ENCODE peak calls at places on chromosomes 6 and 20, in five cellular contexts. S, G, I, O and N are unnamed samples.

GRCh38 chr6:45946887-45947286 is 68.8 kb downstream of the CLIC5 start:
- DNase-seq in S (no peak), G (no peak), I (no peak), O (no peak), N (no peak)

GRCh38 chr6:89050697-89051096 is 29.9 kb upstream of the PNRC1 start:
- DNase-seq in S (no peak), G (no peak), I (no peak), O (no peak), N (peak; percentile 80)

GRCh38 chr20:60117040-60117439 is 158.8 kb downstream of the CDH26 start:
- DNase-seq in S (no peak), G (no peak), I (no peak), O (no peak), N (no peak)

GRCh38 chr20:52192296-52193007 is 873 bp upstream of the ZFP64 start:
- DNase-seq in S (peak; percentile 82), G (no peak), I (peak; percentile 83), O (peak; percentile 77), N (peak; percentile 50)

GRCh38 chr6:170137911-170138910 is 152.7 kb downstream of the DLL1 start:
- DNase-seq in S (no peak), G (no peak), I (no peak), O (no peak), N (no peak)

GRCh38 chr6:73560853-73561407 is 40.1 kb upstream of the EEF1A1 start:
- DNase-seq in S (no peak), G (no peak), I (no peak), O (no peak), N (no peak)

GRCh38 chr6:49815166-49815565 is 28.1 kb upstream of the PGK2 start:
- DNase-seq in S (no peak), G (no peak), I (no peak), O (no peak), N (no peak)

GRCh38 chr6:109060585-109060984 is 34.1 kb downstream of the SESN1 start:
- DNase-seq in S (no peak), G (no peak), I (no peak), O (no peak), N (no peak)

GRCh38 chr6:83169511-83169910 is 23.6 kb downstream of the PGM3 start:
- DNase-seq in S (no peak), G (no peak), I (no peak), O (no peak), N (no peak)

GRCh38 chr20:56750430-56750829 is 121.3 kb downstream of the TFAP2C start:
- DNase-seq in S (no peak), G (peak; percentile 54), I (no peak), O (no peak), N (no peak)

GRCh38 chr6:157099912-157100593 is 223.3 kb downstream of the TMEM242 start:
- DNase-seq in S (peak; percentile 71), G (no peak), I (no peak), O (no peak), N (peak; percentile 45)

GRCh38 chr6:31871068-31871659 is 7.6 kb downstream of the SLC44A4 start:
- DNase-seq in S (no peak), G (no peak), I (no peak), O (peak; percentile 21), N (no peak)

GRCh38 chr6:116412270-116412669 is 41.5 kb downstream of the DSE start:
- DNase-seq in S (no peak), G (no peak), I (no peak), O (no peak), N (no peak)

GRCh38 chr6:135640449-135641111 is 143.0 kb upstream of the AHI1 start:
- DNase-seq in S (no peak), G (no peak), I (no peak), O (no peak), N (no peak)

GRCh38 chr6:74404366-74404765 is 708.4 kb downstream of the CD109 start:
- DNase-seq in S (no peak), G (no peak), I (no peak), O (no peak), N (no peak)

GRCh38 chr20:17601957-17602356 is 32.1 kb downstream of the DSTN start:
- DNase-seq in S (no peak), G (no peak), I (no peak), O (no peak), N (no peak)

GRCh38 chr6:2917065-2917464 is 14.0 kb upstream of the SERPINB9 start:
- DNase-seq in S (peak; percentile 66), G (no peak), I (no peak), O (no peak), N (no peak)

GRCh38 chr6:8825726-8826125 is 390.4 kb upstream of the SLC35B3 start:
- DNase-seq in S (no peak), G (no peak), I (no peak), O (no peak), N (no peak)

GRCh38 chr6:142819603-142820335 is 125.2 kb downstream of the HIVEP2 start:
- DNase-seq in S (no peak), G (no peak), I (no peak), O (no peak), N (peak; percentile 37)

DNA sequence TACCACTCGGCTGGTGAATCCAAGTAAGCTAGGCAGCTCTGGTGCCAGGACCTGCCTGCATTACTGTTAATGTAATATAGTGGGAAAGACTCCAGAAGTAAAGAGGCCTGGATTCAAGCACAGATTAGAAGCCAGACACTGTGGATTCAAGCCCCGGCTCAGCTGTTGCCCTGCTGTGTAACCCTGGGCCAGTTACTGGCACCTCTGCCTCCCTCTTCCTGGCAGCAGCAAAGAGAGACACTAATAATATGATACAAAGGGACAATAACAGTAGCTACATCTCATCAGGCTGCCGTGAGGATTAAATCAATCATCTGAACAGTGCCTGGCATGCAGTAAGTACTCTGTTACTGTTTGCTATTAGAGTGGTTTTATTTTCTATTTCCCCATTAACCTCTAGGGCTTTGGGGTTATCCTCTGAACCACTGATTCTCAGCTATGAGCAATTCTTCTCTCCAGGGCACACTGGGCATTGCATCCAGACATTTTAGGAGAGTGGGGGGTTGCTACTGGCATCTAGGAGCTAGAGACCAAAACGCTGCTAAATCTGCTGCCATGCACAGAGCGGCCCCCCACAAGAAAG is 92.9 kb downstream of the ZMYND8 start:
- DNase-seq in S (no peak), G (no peak), I (no peak), O (peak; percentile 77), N (no peak)
- TF ChIP-seq GABPA in S (no peak), G (no peak), I (no peak), O (no peak), N (no peak)

DNA sequence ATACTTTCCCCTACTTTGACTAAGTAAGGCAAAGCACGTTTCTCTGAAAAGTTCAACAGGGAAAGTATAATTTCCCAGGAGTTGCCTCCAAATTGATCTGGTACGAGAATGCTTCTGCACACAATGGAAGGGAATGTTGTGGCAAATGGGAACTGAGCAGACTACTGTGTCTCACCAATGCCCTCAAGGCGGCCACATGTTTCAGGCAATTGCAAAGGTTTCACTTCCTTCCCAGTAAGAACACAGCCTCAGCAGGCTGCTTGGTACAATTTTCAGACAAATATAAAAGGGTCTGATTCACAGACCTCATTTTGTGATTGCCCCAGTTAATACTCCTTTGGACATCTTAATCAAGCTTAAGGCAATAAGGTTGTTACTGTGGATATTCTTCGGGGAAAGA is 71.2 kb downstream of the KIAA0319 start:
- DNase-seq in S (no peak), G (no peak), I (no peak), O (peak; percentile 22), N (peak; percentile 24)
- TF ChIP-seq CTCF in S (no peak), G (no peak), I (no peak), O (no peak), N (no peak)

GRCh38 chr6:118770112-118770788 is 118.9 kb upstream of the CEP85L start:
- DNase-seq in S (no peak), G (no peak), I (no peak), O (peak; percentile 62), N (no peak)

GRCh38 chr6:118771253-118771652 is 119.9 kb upstream of the CEP85L start:
- DNase-seq in S (no peak), G (no peak), I (no peak), O (no peak), N (no peak)

GRCh38 chr6:118770835-118771234 is 119.4 kb upstream of the CEP85L start:
- DNase-seq in S (no peak), G (no peak), I (no peak), O (no peak), N (no peak)

GRCh38 chr6:118768441-118768840 is 117.0 kb upstream of the CEP85L start:
- DNase-seq in S (no peak), G (no peak), I (no peak), O (no peak), N (no peak)

GRCh38 chr6:118768904-118769325 is 117.5 kb upstream of the CEP85L start:
- DNase-seq in S (no peak), G (no peak), I (no peak), O (no peak), N (peak; percentile 75)
- TF ChIP-seq GABPA in S (no peak), G (no peak), I (no peak), O (no peak), N (no peak)

DNA sequence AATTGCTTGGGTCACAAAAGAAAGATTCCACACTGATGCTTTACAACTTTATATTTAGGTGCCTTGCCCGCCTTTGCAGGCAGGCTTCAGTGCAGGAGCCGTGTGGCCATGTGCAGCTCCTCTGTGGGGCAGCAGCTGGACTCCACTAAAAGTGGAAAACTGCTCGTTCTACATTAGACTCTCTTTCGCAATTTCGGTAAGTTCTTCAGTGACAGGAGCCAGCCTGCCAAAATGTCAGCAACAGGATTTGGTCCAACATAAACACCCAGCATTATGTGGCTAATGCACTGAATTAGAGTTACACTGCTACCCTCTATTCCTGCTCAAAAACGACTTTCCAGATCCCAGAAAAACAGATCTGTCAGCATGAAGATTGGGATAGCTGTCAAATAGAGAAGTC is 174.4 kb upstream of the KCNK16 start:
- DNase-seq in S (no peak), G (no peak), I (no peak), O (no peak), N (no peak)
- TF ChIP-seq CTCF in S (no peak), G (no peak), I (no peak), O (no peak), N (no peak)